ENCODE peak calls at places on chromosomes 4 and X, in seven cellular contexts. L is ovary, K is COR-L47, H is astrocyte of the spinal cord, E is anterior cingulate cortex, T is posterior cingulate gyrus, N is A549. P is an unnamed sample.

GRCh38 chrX:153628665-153629064 is 18.3 kb upstream of the DUSP9 start:
- DNase-seq in N (no peak), L (peak; percentile 2), K (no peak), E (no peak), H (no peak), T (no peak), P (no peak)

GRCh38 chr4:136637071-136637777 is 895.1 kb downstream of the PCDH18 start:
- DNase-seq in L (no peak), K (no peak), N (peak; percentile 11), H (peak; percentile 8), E (no peak), T (no peak), P (peak; percentile 6)

GRCh38 chrX:26649534-26649933 is 433.6 kb downstream of the MAGEB5 start:
- DNase-seq in K (no peak), H (peak; percentile 7), N (peak; percentile 35), E (no peak), T (no peak), L (no peak), P (peak; percentile 11)

GRCh38 chr4:10077492-10078335 is 38.9 kb downstream of the WDR1 start:
- DNase-seq in E (peak; percentile 65), L (no peak), N (no peak), T (no peak), H (no peak), K (no peak), P (no peak)

GRCh38 chrX:134746379-134746723 is 88.1 kb upstream of the PLAC1 start:
- DNase-seq in H (no peak), L (no peak), T (no peak), K (no peak), N (no peak), E (no peak), P (peak; percentile 35)

GRCh38 chrX:34218063-34218462 is 85.9 kb upstream of the FAM47A start:
- DNase-seq in E (no peak), L (no peak), N (no peak), T (no peak), H (no peak), K (no peak), P (no peak)

GRCh38 chr4:99437686-99438577 is 2.8 kb upstream of the ADH7 start:
- DNase-seq in K (no peak), T (no peak), E (no peak), H (no peak), N (no peak), L (no peak), P (no peak)

GRCh38 chr4:85779165-85779564 is 304.2 kb downstream of the ARHGAP24 start:
- DNase-seq in L (no peak), T (no peak), E (no peak), K (no peak), N (no peak), H (peak; percentile 75), P (peak; percentile 65)

GRCh38 chrX:46554942-46555341 is 9.7 kb upstream of the ZNF674 start:
- DNase-seq in N (peak; percentile 36), T (no peak), E (no peak), H (peak; percentile 31), L (no peak), K (no peak), P (peak; percentile 72)

GRCh38 chr4:744212-744841 is 38.7 kb downstream of the PCGF3 start:
- DNase-seq in H (no peak), L (no peak), T (no peak), E (no peak), K (no peak), N (no peak), P (no peak)

P was measured in fibroblast of the aortic adventitia.